ENCODE peak calls at places on chromosomes 7 and 10, in six cellular contexts. One of them, this sample, is unnamed.

GRCh38 chr7:24755541-24756416 is 1.5 kb downstream of the GSDME start:
- DNase-seq in lung: no peak
- DNase-seq in GM12878: peak
- DNase-seq in PC-9: no peak
- DNase-seq in substantia nigra: no peak
- DNase-seq in stomach: no peak
- DNase-seq in this sample: no peak

GRCh38 chr10:49593564-49593875 is 16.6 kb upstream of the SLC18A3 start:
- DNase-seq in substantia nigra: no peak
- DNase-seq in lung: no peak
- DNase-seq in stomach: no peak
- DNase-seq in GM12878: no peak
- DNase-seq in PC-9: no peak
- DNase-seq in this sample: peak

GRCh38 chr10:27724287-27724686 is 21.3 kb downstream of the MKX start:
- DNase-seq in substantia nigra: no peak
- DNase-seq in stomach: no peak
- DNase-seq in lung: no peak
- DNase-seq in GM12878: no peak
- DNase-seq in PC-9: no peak
- DNase-seq in this sample: no peak

GRCh38 chr7:91974066-91974465 is 33.4 kb downstream of the AKAP9 start:
- DNase-seq in GM12878: no peak
- DNase-seq in stomach: no peak
- DNase-seq in lung: no peak
- DNase-seq in PC-9: no peak
- DNase-seq in substantia nigra: no peak
- DNase-seq in this sample: no peak

GRCh38 chr10:118047363-118047719 is 600 bp upstream of the RAB11FIP2 start:
- DNase-seq in PC-9: no peak
- DNase-seq in stomach: no peak
- DNase-seq in GM12878: no peak
- DNase-seq in lung: no peak
- DNase-seq in substantia nigra: no peak
- DNase-seq in this sample: no peak

GRCh38 chr7:37732253-37732652 is 48.7 kb downstream of the GPR141 start:
- DNase-seq in PC-9: peak
- DNase-seq in stomach: no peak
- DNase-seq in substantia nigra: no peak
- DNase-seq in lung: peak
- DNase-seq in GM12878: peak
- DNase-seq in this sample: no peak

GRCh38 chr7:141685285-141686035 is 16.5 kb downstream of the DENND11 start:
- DNase-seq in substantia nigra: no peak
- DNase-seq in GM12878: no peak
- DNase-seq in stomach: no peak
- DNase-seq in PC-9: no peak
- DNase-seq in lung: no peak
- DNase-seq in this sample: no peak

GRCh38 chr7:15457959-15458955 is 103.6 kb downstream of the AGMO start:
- DNase-seq in substantia nigra: no peak
- DNase-seq in PC-9: no peak
- DNase-seq in stomach: no peak
- DNase-seq in lung: no peak
- DNase-seq in GM12878: no peak
- DNase-seq in this sample: no peak

GRCh38 chr10:5510281-5511072 is 11.1 kb upstream of the CALML5 start:
- DNase-seq in GM12878: no peak
- DNase-seq in PC-9: no peak
- DNase-seq in stomach: no peak
- DNase-seq in substantia nigra: no peak
- DNase-seq in lung: no peak
- DNase-seq in this sample: no peak

GRCh38 chr7:46244752-46245151 is 323.7 kb upstream of the IGFBP3 start:
- DNase-seq in lung: no peak
- DNase-seq in GM12878: no peak
- DNase-seq in stomach: no peak
- DNase-seq in PC-9: no peak
- DNase-seq in substantia nigra: no peak
- DNase-seq in this sample: no peak

GRCh38 chr7:139730746-139731612 is 46.8 kb downstream of the HIPK2 start:
- DNase-seq in GM12878: no peak
- DNase-seq in stomach: peak
- DNase-seq in substantia nigra: no peak
- DNase-seq in lung: no peak
- DNase-seq in PC-9: no peak
- DNase-seq in this sample: no peak

GRCh38 chr10:123213192-123213591 is 59.0 kb downstream of the BUB3 start:
- DNase-seq in PC-9: no peak
- DNase-seq in stomach: no peak
- DNase-seq in lung: no peak
- DNase-seq in GM12878: no peak
- DNase-seq in substantia nigra: no peak
- DNase-seq in this sample: no peak

GRCh38 chr10:69506487-69506833 is 55.2 kb downstream of the TSPAN15 start:
- DNase-seq in PC-9: no peak
- DNase-seq in substantia nigra: no peak
- DNase-seq in lung: no peak
- DNase-seq in GM12878: no peak
- DNase-seq in stomach: no peak
- DNase-seq in this sample: peak

GRCh38 chr7:116111429-116111828 is 80.9 kb upstream of the TFEC start:
- DNase-seq in stomach: no peak
- DNase-seq in GM12878: no peak
- DNase-seq in substantia nigra: no peak
- DNase-seq in lung: no peak
- DNase-seq in PC-9: no peak
- DNase-seq in this sample: no peak

GRCh38 chr10:55509168-55509567 is 708.1 kb upstream of the PCDH15 start:
- DNase-seq in GM12878: no peak
- DNase-seq in substantia nigra: no peak
- DNase-seq in lung: no peak
- DNase-seq in stomach: no peak
- DNase-seq in PC-9: no peak
- DNase-seq in this sample: no peak

GRCh38 chr7:100829150-100829716 is 1.9 kb upstream of the EPHB4 start:
- DNase-seq in lung: no peak
- DNase-seq in stomach: peak
- DNase-seq in substantia nigra: no peak
- DNase-seq in GM12878: no peak
- DNase-seq in PC-9: no peak
- DNase-seq in this sample: no peak

GRCh38 chr7:100832281-100832633 is 4.9 kb upstream of the EPHB4 start:
- DNase-seq in GM12878: no peak
- DNase-seq in substantia nigra: no peak
- DNase-seq in stomach: no peak
- DNase-seq in lung: no peak
- DNase-seq in PC-9: no peak
- DNase-seq in this sample: no peak

GRCh38 chr7:100827330-100828226 is at the start of gene EPHB4:
- DNase-seq in substantia nigra: no peak
- DNase-seq in GM12878: no peak
- DNase-seq in PC-9: peak
- DNase-seq in lung: peak
- DNase-seq in stomach: peak
- DNase-seq in this sample: no peak

GRCh38 chr7:100826546-100827329 is 585 bp downstream of the EPHB4 start:
- DNase-seq in GM12878: no peak
- DNase-seq in substantia nigra: no peak
- DNase-seq in PC-9: peak
- DNase-seq in stomach: no peak
- DNase-seq in lung: no peak
- DNase-seq in this sample: no peak

GRCh38 chr7:100830396-100830795 is 3.1 kb upstream of the EPHB4 start:
- DNase-seq in stomach: no peak
- DNase-seq in lung: no peak
- DNase-seq in substantia nigra: no peak
- DNase-seq in PC-9: no peak
- DNase-seq in GM12878: no peak
- DNase-seq in this sample: no peak
- H3K27ac ChIP-seq in stomach: peak
- H3K27ac ChIP-seq in lung: no peak
- H3K27ac ChIP-seq in substantia nigra: no peak
- H3K27ac ChIP-seq in PC-9: no peak
- H3K27ac ChIP-seq in GM12878: no peak
- H3K27ac ChIP-seq in this sample: no peak

GRCh38 chr7:135224027-135224426 is 9.6 kb upstream of the STRA8 start:
- DNase-seq in stomach: no peak
- DNase-seq in GM12878: no peak
- DNase-seq in substantia nigra: no peak
- DNase-seq in lung: no peak
- DNase-seq in PC-9: no peak
- DNase-seq in this sample: no peak
- H3K27ac ChIP-seq in stomach: no peak
- H3K27ac ChIP-seq in GM12878: no peak
- H3K27ac ChIP-seq in substantia nigra: no peak
- H3K27ac ChIP-seq in lung: no peak
- H3K27ac ChIP-seq in PC-9: no peak
- H3K27ac ChIP-seq in this sample: no peak

GRCh38 chr7:131449373-131449902 is 107.0 kb downstream of the PODXL start:
- DNase-seq in lung: no peak
- DNase-seq in PC-9: no peak
- DNase-seq in stomach: no peak
- DNase-seq in substantia nigra: no peak
- DNase-seq in GM12878: no peak
- DNase-seq in this sample: no peak

GRCh38 chr7:131444683-131445082 is 111.7 kb downstream of the PODXL start:
- DNase-seq in GM12878: no peak
- DNase-seq in stomach: no peak
- DNase-seq in substantia nigra: no peak
- DNase-seq in lung: no peak
- DNase-seq in PC-9: no peak
- DNase-seq in this sample: no peak

GRCh38 chr7:131438969-131439368 is 111.3 kb downstream of the MKLN1 start:
- DNase-seq in stomach: no peak
- DNase-seq in lung: no peak
- DNase-seq in PC-9: no peak
- DNase-seq in GM12878: no peak
- DNase-seq in substantia nigra: no peak
- DNase-seq in this sample: no peak

GRCh38 chr7:131443496-131443895 is 112.9 kb downstream of the PODXL start:
- DNase-seq in PC-9: no peak
- DNase-seq in stomach: no peak
- DNase-seq in lung: no peak
- DNase-seq in substantia nigra: no peak
- DNase-seq in GM12878: no peak
- DNase-seq in this sample: no peak
- H3K27ac ChIP-seq in PC-9: no peak
- H3K27ac ChIP-seq in stomach: no peak
- H3K27ac ChIP-seq in lung: no peak
- H3K27ac ChIP-seq in substantia nigra: no peak
- H3K27ac ChIP-seq in GM12878: no peak
- H3K27ac ChIP-seq in this sample: no peak

GRCh38 chr10:48365668-48366067 is 59.2 kb downstream of the MAPK8 start:
- DNase-seq in PC-9: no peak
- DNase-seq in lung: no peak
- DNase-seq in stomach: no peak
- DNase-seq in GM12878: no peak
- DNase-seq in substantia nigra: no peak
- DNase-seq in this sample: no peak
- H3K27ac ChIP-seq in PC-9: no peak
- H3K27ac ChIP-seq in lung: no peak
- H3K27ac ChIP-seq in stomach: no peak
- H3K27ac ChIP-seq in GM12878: no peak
- H3K27ac ChIP-seq in substantia nigra: no peak
- H3K27ac ChIP-seq in this sample: no peak

DNA sequence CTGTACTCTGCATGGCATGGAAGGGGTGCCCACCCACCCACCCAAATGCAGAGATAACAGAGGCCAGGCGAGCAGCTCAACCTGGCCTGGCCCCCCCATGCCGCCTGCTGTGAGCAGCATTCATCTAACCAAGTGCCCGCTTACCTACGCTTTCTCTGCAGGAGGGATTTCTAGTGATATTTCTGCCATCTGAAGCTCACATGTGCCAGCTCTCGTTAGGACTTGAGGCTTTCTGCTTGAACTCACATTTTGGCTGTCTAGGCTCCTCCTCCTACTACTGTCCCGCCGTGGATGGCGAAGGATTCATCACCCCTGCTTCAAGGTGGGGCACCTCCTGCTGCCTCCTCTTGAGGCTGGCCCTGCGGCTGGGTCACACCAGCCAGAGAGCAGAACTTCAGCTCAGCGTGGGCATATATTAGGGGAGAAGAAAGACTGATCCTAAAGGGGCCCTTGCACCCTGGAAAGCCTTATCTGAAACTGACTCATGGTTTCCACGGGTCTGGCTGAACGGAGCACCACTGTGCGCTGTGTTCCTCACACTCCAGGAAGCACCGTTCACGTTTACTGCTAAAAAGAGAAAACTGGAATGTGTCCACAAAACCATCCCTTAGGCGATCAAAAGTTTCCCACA is 45.5 kb downstream of the CTBP2 start:
- DNase-seq in lung: no peak
- DNase-seq in GM12878: no peak
- DNase-seq in substantia nigra: no peak
- DNase-seq in stomach: no peak
- DNase-seq in PC-9: no peak
- DNase-seq in this sample: no peak
- H3K27ac ChIP-seq in lung: no peak
- H3K27ac ChIP-seq in GM12878: no peak
- H3K27ac ChIP-seq in substantia nigra: no peak
- H3K27ac ChIP-seq in stomach: peak
- H3K27ac ChIP-seq in PC-9: no peak
- H3K27ac ChIP-seq in this sample: peak

GRCh38 chr10:113094114-113094486 is 144.1 kb downstream of the TCF7L2 start:
- DNase-seq in PC-9: no peak
- DNase-seq in lung: no peak
- DNase-seq in substantia nigra: no peak
- DNase-seq in stomach: no peak
- DNase-seq in GM12878: peak
- DNase-seq in this sample: no peak

GRCh38 chr10:113091921-113092320 is 141.9 kb downstream of the TCF7L2 start:
- DNase-seq in GM12878: no peak
- DNase-seq in lung: no peak
- DNase-seq in substantia nigra: no peak
- DNase-seq in stomach: peak
- DNase-seq in PC-9: no peak
- DNase-seq in this sample: no peak

GRCh38 chr10:113096111-113097045 is 146.3 kb downstream of the TCF7L2 start:
- DNase-seq in lung: no peak
- DNase-seq in stomach: no peak
- DNase-seq in PC-9: no peak
- DNase-seq in substantia nigra: no peak
- DNase-seq in GM12878: no peak
- DNase-seq in this sample: no peak

GRCh38 chr10:113095419-113095818 is 145.4 kb downstream of the TCF7L2 start:
- DNase-seq in lung: no peak
- DNase-seq in PC-9: no peak
- DNase-seq in stomach: no peak
- DNase-seq in substantia nigra: no peak
- DNase-seq in GM12878: no peak
- DNase-seq in this sample: no peak

GRCh38 chr10:113093188-113094113 is 143.4 kb downstream of the TCF7L2 start:
- DNase-seq in stomach: no peak
- DNase-seq in substantia nigra: no peak
- DNase-seq in PC-9: no peak
- DNase-seq in GM12878: peak
- DNase-seq in lung: no peak
- DNase-seq in this sample: no peak
- H3K27ac ChIP-seq in stomach: peak
- H3K27ac ChIP-seq in substantia nigra: no peak
- H3K27ac ChIP-seq in PC-9: peak
- H3K27ac ChIP-seq in GM12878: no peak
- H3K27ac ChIP-seq in lung: peak
- H3K27ac ChIP-seq in this sample: no peak

GRCh38 chr7:3029138-3029537 is 14.5 kb downstream of the CARD11 start:
- DNase-seq in PC-9: no peak
- DNase-seq in stomach: no peak
- DNase-seq in lung: no peak
- DNase-seq in GM12878: no peak
- DNase-seq in substantia nigra: no peak
- DNase-seq in this sample: no peak
- H3K27ac ChIP-seq in PC-9: peak
- H3K27ac ChIP-seq in stomach: no peak
- H3K27ac ChIP-seq in lung: no peak
- H3K27ac ChIP-seq in GM12878: no peak
- H3K27ac ChIP-seq in substantia nigra: no peak
- H3K27ac ChIP-seq in this sample: no peak

This sample was measured in vagina.